ENCODE peak calls at places on chromosomes 16 and 17, in seven cellular contexts. One of them, this sample, is unnamed.

GRCh38 chr16:5895137-5895536 is 797.5 kb upstream of the EEF2KMT start:
- DNase-seq in stimulated activated CD4-positive, alpha-beta T cell treated with anti-CD3 and anti-CD28 coated beads, Interleukin-1b, Interleukin-23, amount 100 ng/mL, for 24 hours: no peak
- DNase-seq in DMS153: no peak
- DNase-seq in NAMALWA: no peak
- DNase-seq in fibroblast of the aortic adventitia: no peak
- DNase-seq in T-helper 2 cell: no peak
- DNase-seq in heart right ventricle: no peak
- DNase-seq in this sample: no peak

GRCh38 chr16:81786321-81786720 is 7.2 kb downstream of the PLCG2 start:
- DNase-seq in stimulated activated CD4-positive, alpha-beta T cell treated with anti-CD3 and anti-CD28 coated beads, Interleukin-1b, Interleukin-23, amount 100 ng/mL, for 24 hours: no peak
- DNase-seq in DMS153: no peak
- DNase-seq in NAMALWA: no peak
- DNase-seq in fibroblast of the aortic adventitia: no peak
- DNase-seq in T-helper 2 cell: no peak
- DNase-seq in heart right ventricle: no peak
- DNase-seq in this sample: no peak

GRCh38 chr17:62713096-62713870 is 85.8 kb downstream of the MRC2 start:
- DNase-seq in stimulated activated CD4-positive, alpha-beta T cell treated with anti-CD3 and anti-CD28 coated beads, Interleukin-1b, Interleukin-23, amount 100 ng/mL, for 24 hours: no peak
- DNase-seq in DMS153: no peak
- DNase-seq in NAMALWA: no peak
- DNase-seq in fibroblast of the aortic adventitia: no peak
- DNase-seq in T-helper 2 cell: no peak
- DNase-seq in heart right ventricle: no peak
- DNase-seq in this sample: no peak

GRCh38 chr17:55531053-55531728 is 19.9 kb upstream of the SMIM36 start:
- DNase-seq in stimulated activated CD4-positive, alpha-beta T cell treated with anti-CD3 and anti-CD28 coated beads, Interleukin-1b, Interleukin-23, amount 100 ng/mL, for 24 hours: no peak
- DNase-seq in DMS153: no peak
- DNase-seq in NAMALWA: no peak
- DNase-seq in fibroblast of the aortic adventitia: no peak
- DNase-seq in T-helper 2 cell: no peak
- DNase-seq in heart right ventricle: no peak
- DNase-seq in this sample: no peak

GRCh38 chr17:34206569-34206968 is 48.5 kb upstream of the CCL2 start:
- DNase-seq in stimulated activated CD4-positive, alpha-beta T cell treated with anti-CD3 and anti-CD28 coated beads, Interleukin-1b, Interleukin-23, amount 100 ng/mL, for 24 hours: no peak
- DNase-seq in DMS153: no peak
- DNase-seq in NAMALWA: no peak
- DNase-seq in fibroblast of the aortic adventitia: peak
- DNase-seq in T-helper 2 cell: no peak
- DNase-seq in heart right ventricle: no peak
- DNase-seq in this sample: no peak

GRCh38 chr17:9150407-9151090 is 129.2 kb downstream of the NTN1 start:
- DNase-seq in stimulated activated CD4-positive, alpha-beta T cell treated with anti-CD3 and anti-CD28 coated beads, Interleukin-1b, Interleukin-23, amount 100 ng/mL, for 24 hours: no peak
- DNase-seq in DMS153: no peak
- DNase-seq in NAMALWA: no peak
- DNase-seq in fibroblast of the aortic adventitia: no peak
- DNase-seq in T-helper 2 cell: no peak
- DNase-seq in heart right ventricle: no peak
- DNase-seq in this sample: peak

GRCh38 chr17:72683506-72684404 is 408.7 kb downstream of the SLC39A11 start:
- DNase-seq in stimulated activated CD4-positive, alpha-beta T cell treated with anti-CD3 and anti-CD28 coated beads, Interleukin-1b, Interleukin-23, amount 100 ng/mL, for 24 hours: no peak
- DNase-seq in DMS153: peak
- DNase-seq in NAMALWA: no peak
- DNase-seq in fibroblast of the aortic adventitia: peak
- DNase-seq in T-helper 2 cell: no peak
- DNase-seq in heart right ventricle: no peak
- DNase-seq in this sample: peak

GRCh38 chr16:53509906-53510703 is 7.1 kb upstream of the AKTIP start:
- DNase-seq in stimulated activated CD4-positive, alpha-beta T cell treated with anti-CD3 and anti-CD28 coated beads, Interleukin-1b, Interleukin-23, amount 100 ng/mL, for 24 hours: no peak
- DNase-seq in DMS153: peak
- DNase-seq in NAMALWA: peak
- DNase-seq in fibroblast of the aortic adventitia: peak
- DNase-seq in T-helper 2 cell: peak
- DNase-seq in heart right ventricle: peak
- DNase-seq in this sample: peak

GRCh38 chr16:3243882-3244281 is 8.9 kb upstream of the ZNF200 start:
- DNase-seq in stimulated activated CD4-positive, alpha-beta T cell treated with anti-CD3 and anti-CD28 coated beads, Interleukin-1b, Interleukin-23, amount 100 ng/mL, for 24 hours: no peak
- DNase-seq in DMS153: no peak
- DNase-seq in NAMALWA: no peak
- DNase-seq in fibroblast of the aortic adventitia: no peak
- DNase-seq in T-helper 2 cell: no peak
- DNase-seq in heart right ventricle: no peak
- DNase-seq in this sample: no peak

GRCh38 chr17:43601280-43602050 is 55.3 kb upstream of the ETV4 start:
- DNase-seq in stimulated activated CD4-positive, alpha-beta T cell treated with anti-CD3 and anti-CD28 coated beads, Interleukin-1b, Interleukin-23, amount 100 ng/mL, for 24 hours: no peak
- DNase-seq in DMS153: no peak
- DNase-seq in NAMALWA: no peak
- DNase-seq in fibroblast of the aortic adventitia: peak
- DNase-seq in T-helper 2 cell: no peak
- DNase-seq in heart right ventricle: peak
- DNase-seq in this sample: no peak

GRCh38 chr16:50024207-50024606 is 818 bp upstream of the CNEP1R1 start:
- DNase-seq in stimulated activated CD4-positive, alpha-beta T cell treated with anti-CD3 and anti-CD28 coated beads, Interleukin-1b, Interleukin-23, amount 100 ng/mL, for 24 hours: no peak
- DNase-seq in DMS153: no peak
- DNase-seq in NAMALWA: no peak
- DNase-seq in fibroblast of the aortic adventitia: no peak
- DNase-seq in T-helper 2 cell: no peak
- DNase-seq in heart right ventricle: no peak
- DNase-seq in this sample: no peak

GRCh38 chr17:16988749-16989229 is 16.9 kb upstream of the TNFRSF13B start:
- DNase-seq in stimulated activated CD4-positive, alpha-beta T cell treated with anti-CD3 and anti-CD28 coated beads, Interleukin-1b, Interleukin-23, amount 100 ng/mL, for 24 hours: no peak
- DNase-seq in DMS153: no peak
- DNase-seq in NAMALWA: peak
- DNase-seq in fibroblast of the aortic adventitia: no peak
- DNase-seq in T-helper 2 cell: peak
- DNase-seq in heart right ventricle: no peak
- DNase-seq in this sample: no peak

GRCh38 chr16:49497466-49497865 is 123.9 kb downstream of the C16orf78 start:
- DNase-seq in stimulated activated CD4-positive, alpha-beta T cell treated with anti-CD3 and anti-CD28 coated beads, Interleukin-1b, Interleukin-23, amount 100 ng/mL, for 24 hours: no peak
- DNase-seq in DMS153: no peak
- DNase-seq in NAMALWA: no peak
- DNase-seq in fibroblast of the aortic adventitia: no peak
- DNase-seq in T-helper 2 cell: no peak
- DNase-seq in heart right ventricle: no peak
- DNase-seq in this sample: no peak

GRCh38 chr17:13510062-13510461 is 91.7 kb downstream of the HS3ST3A1 start:
- DNase-seq in stimulated activated CD4-positive, alpha-beta T cell treated with anti-CD3 and anti-CD28 coated beads, Interleukin-1b, Interleukin-23, amount 100 ng/mL, for 24 hours: no peak
- DNase-seq in DMS153: no peak
- DNase-seq in NAMALWA: no peak
- DNase-seq in fibroblast of the aortic adventitia: peak
- DNase-seq in T-helper 2 cell: no peak
- DNase-seq in heart right ventricle: no peak
- DNase-seq in this sample: no peak

GRCh38 chr17:57869599-57870282 is 19.9 kb upstream of the MRPS23 start:
- DNase-seq in stimulated activated CD4-positive, alpha-beta T cell treated with anti-CD3 and anti-CD28 coated beads, Interleukin-1b, Interleukin-23, amount 100 ng/mL, for 24 hours: no peak
- DNase-seq in DMS153: no peak
- DNase-seq in NAMALWA: no peak
- DNase-seq in fibroblast of the aortic adventitia: peak
- DNase-seq in T-helper 2 cell: no peak
- DNase-seq in heart right ventricle: no peak
- DNase-seq in this sample: no peak

GRCh38 chr16:48609453-48610023 is 442 bp downstream of the N4BP1 start:
- DNase-seq in stimulated activated CD4-positive, alpha-beta T cell treated with anti-CD3 and anti-CD28 coated beads, Interleukin-1b, Interleukin-23, amount 100 ng/mL, for 24 hours: no peak
- DNase-seq in DMS153: no peak
- DNase-seq in NAMALWA: peak
- DNase-seq in fibroblast of the aortic adventitia: peak
- DNase-seq in T-helper 2 cell: peak
- DNase-seq in heart right ventricle: peak
- DNase-seq in this sample: peak

GRCh38 chr16:10622036-10622921 is 41.9 kb upstream of the EMP2 start:
- DNase-seq in stimulated activated CD4-positive, alpha-beta T cell treated with anti-CD3 and anti-CD28 coated beads, Interleukin-1b, Interleukin-23, amount 100 ng/mL, for 24 hours: no peak
- DNase-seq in DMS153: no peak
- DNase-seq in NAMALWA: no peak
- DNase-seq in fibroblast of the aortic adventitia: no peak
- DNase-seq in T-helper 2 cell: no peak
- DNase-seq in heart right ventricle: peak
- DNase-seq in this sample: peak

GRCh38 chr16:61261315-61261714 is 774.9 kb downstream of the CDH8 start:
- DNase-seq in stimulated activated CD4-positive, alpha-beta T cell treated with anti-CD3 and anti-CD28 coated beads, Interleukin-1b, Interleukin-23, amount 100 ng/mL, for 24 hours: no peak
- DNase-seq in DMS153: no peak
- DNase-seq in NAMALWA: no peak
- DNase-seq in fibroblast of the aortic adventitia: no peak
- DNase-seq in T-helper 2 cell: no peak
- DNase-seq in heart right ventricle: no peak
- DNase-seq in this sample: no peak

GRCh38 chr16:82995927-82996441 is 369.2 kb downstream of the CDH13 start:
- DNase-seq in stimulated activated CD4-positive, alpha-beta T cell treated with anti-CD3 and anti-CD28 coated beads, Interleukin-1b, Interleukin-23, amount 100 ng/mL, for 24 hours: no peak
- DNase-seq in DMS153: peak
- DNase-seq in NAMALWA: no peak
- DNase-seq in fibroblast of the aortic adventitia: peak
- DNase-seq in T-helper 2 cell: peak
- DNase-seq in heart right ventricle: peak
- DNase-seq in this sample: no peak

GRCh38 chr17:43377056-43377810 is 21.6 kb upstream of the ARL4D start:
- DNase-seq in stimulated activated CD4-positive, alpha-beta T cell treated with anti-CD3 and anti-CD28 coated beads, Interleukin-1b, Interleukin-23, amount 100 ng/mL, for 24 hours: no peak
- DNase-seq in DMS153: no peak
- DNase-seq in NAMALWA: no peak
- DNase-seq in fibroblast of the aortic adventitia: no peak
- DNase-seq in T-helper 2 cell: no peak
- DNase-seq in heart right ventricle: no peak
- DNase-seq in this sample: no peak

GRCh38 chr17:10698116-10698818 is 873 bp downstream of the ADPRM start:
- DNase-seq in stimulated activated CD4-positive, alpha-beta T cell treated with anti-CD3 and anti-CD28 coated beads, Interleukin-1b, Interleukin-23, amount 100 ng/mL, for 24 hours: no peak
- DNase-seq in DMS153: no peak
- DNase-seq in NAMALWA: peak
- DNase-seq in fibroblast of the aortic adventitia: peak
- DNase-seq in T-helper 2 cell: peak
- DNase-seq in heart right ventricle: no peak
- DNase-seq in this sample: no peak

GRCh38 chr16:12111819-12112218 is 135.3 kb downstream of the SNX29 start:
- DNase-seq in stimulated activated CD4-positive, alpha-beta T cell treated with anti-CD3 and anti-CD28 coated beads, Interleukin-1b, Interleukin-23, amount 100 ng/mL, for 24 hours: no peak
- DNase-seq in DMS153: no peak
- DNase-seq in NAMALWA: no peak
- DNase-seq in fibroblast of the aortic adventitia: no peak
- DNase-seq in T-helper 2 cell: no peak
- DNase-seq in heart right ventricle: no peak
- DNase-seq in this sample: no peak

GRCh38 chr16:85863384-85863774 is 35.6 kb upstream of the IRF8 start:
- DNase-seq in stimulated activated CD4-positive, alpha-beta T cell treated with anti-CD3 and anti-CD28 coated beads, Interleukin-1b, Interleukin-23, amount 100 ng/mL, for 24 hours: no peak
- DNase-seq in DMS153: no peak
- DNase-seq in NAMALWA: no peak
- DNase-seq in fibroblast of the aortic adventitia: no peak
- DNase-seq in T-helper 2 cell: no peak
- DNase-seq in heart right ventricle: no peak
- DNase-seq in this sample: no peak

This sample was measured in upper lobe of left lung.